ENCODE peak calls at places on chromosome 15, in four cellular contexts. Y is fibroblast of the aortic adventitia, P is progenitor cell of endocrine pancreas, B is stomach. C is an unnamed sample.

GRCh38 chr15:92665100-92665555 is 9.6 kb upstream of the FAM174B start:
- DNase-seq in B (no peak), Y (peak; percentile 79), P (no peak), C (no peak)

GRCh38 chr15:73959801-73960200 is 32.3 kb downstream of the STOML1 start:
- DNase-seq in B (no peak), P (no peak), Y (no peak), C (no peak)

GRCh38 chr15:73841756-73842590 is 31.4 kb upstream of the TBC1D21 start:
- DNase-seq in Y (no peak), P (no peak), B (no peak), C (no peak)

GRCh38 chr15:82641129-82641798 is 5.9 kb downstream of the CPEB1 start:
- DNase-seq in P (no peak), Y (no peak), B (no peak), C (no peak)

GRCh38 chr15:70853270-70853854 is 595 bp downstream of the LARP6 start:
- DNase-seq in B (no peak), Y (peak; percentile 83), P (peak; percentile 39), C (no peak)

GRCh38 chr15:42018306-42019224 is 2.3 kb downstream of the PLA2G4E start:
- DNase-seq in B (no peak), Y (peak; percentile 4), P (no peak), C (no peak)

GRCh38 chr15:85374831-85375230 is 5.6 kb upstream of the AKAP13 start:
- DNase-seq in Y (no peak), B (no peak), P (no peak), C (no peak)

GRCh38 chr15:29269485-29270168 is at the start of gene NSMCE3:
- DNase-seq in P (peak; percentile 75), B (peak; percentile 90), Y (peak; percentile 88), C (peak; percentile 83)

GRCh38 chr15:55526559-55527036 is 18.6 kb upstream of the DNAAF4 start:
- DNase-seq in B (no peak), Y (peak; percentile 74), P (no peak), C (peak; percentile 50)

GRCh38 chr15:63971427-63971805 is 74.9 kb downstream of the DAPK2 start:
- DNase-seq in B (no peak), P (no peak), Y (no peak), C (no peak)

GRCh38 chr15:60751985-60752952 is 273.3 kb upstream of the ICE2 start:
- DNase-seq in Y (peak; percentile 52), P (no peak), B (peak; percentile 35), C (no peak)

GRCh38 chr15:101037090-101037830 is 118.1 kb downstream of the LRRK1 start:
- DNase-seq in Y (no peak), P (no peak), B (peak; percentile 2), C (no peak)

GRCh38 chr15:85757939-85758654 is 36.6 kb downstream of the KLHL25 start:
- DNase-seq in P (no peak), Y (no peak), B (no peak), C (no peak)

GRCh38 chr15:77024273-77025065 is 29.5 kb downstream of the PSTPIP1 start:
- DNase-seq in Y (peak; percentile 53), B (peak; percentile 72), P (peak; percentile 80), C (no peak)

GRCh38 chr15:90553248-90553745 is 23.6 kb downstream of the CRTC3 start:
- DNase-seq in Y (peak; percentile 95), B (no peak), P (no peak), C (no peak)

GRCh38 chr15:62855085-62855476 is 187.5 kb upstream of the TPM1 start:
- DNase-seq in Y (no peak), P (no peak), B (no peak), C (no peak)

GRCh38 chr15:31461911-31462480 is 135.4 kb downstream of the KLF13 start:
- DNase-seq in B (peak; percentile 15), Y (no peak), P (no peak), C (no peak)

GRCh38 chr15:99154271-99154670 is 49.4 kb downstream of the SYNM start:
- DNase-seq in B (no peak), P (no peak), Y (peak; percentile 61), C (no peak)

GRCh38 chr15:54660356-54660755 is 536.4 kb downstream of the RSL24D1 start:
- DNase-seq in B (no peak), P (no peak), Y (no peak), C (no peak)

GRCh38 chr15:72382146-72382545 is 6.3 kb upstream of the HEXA start:
- DNase-seq in Y (no peak), P (no peak), B (no peak), C (no peak)
- TF ChIP-seq CTCF in Y (peak; percentile 33), P (peak; percentile 36), B (no peak), C (no peak)

DNA sequence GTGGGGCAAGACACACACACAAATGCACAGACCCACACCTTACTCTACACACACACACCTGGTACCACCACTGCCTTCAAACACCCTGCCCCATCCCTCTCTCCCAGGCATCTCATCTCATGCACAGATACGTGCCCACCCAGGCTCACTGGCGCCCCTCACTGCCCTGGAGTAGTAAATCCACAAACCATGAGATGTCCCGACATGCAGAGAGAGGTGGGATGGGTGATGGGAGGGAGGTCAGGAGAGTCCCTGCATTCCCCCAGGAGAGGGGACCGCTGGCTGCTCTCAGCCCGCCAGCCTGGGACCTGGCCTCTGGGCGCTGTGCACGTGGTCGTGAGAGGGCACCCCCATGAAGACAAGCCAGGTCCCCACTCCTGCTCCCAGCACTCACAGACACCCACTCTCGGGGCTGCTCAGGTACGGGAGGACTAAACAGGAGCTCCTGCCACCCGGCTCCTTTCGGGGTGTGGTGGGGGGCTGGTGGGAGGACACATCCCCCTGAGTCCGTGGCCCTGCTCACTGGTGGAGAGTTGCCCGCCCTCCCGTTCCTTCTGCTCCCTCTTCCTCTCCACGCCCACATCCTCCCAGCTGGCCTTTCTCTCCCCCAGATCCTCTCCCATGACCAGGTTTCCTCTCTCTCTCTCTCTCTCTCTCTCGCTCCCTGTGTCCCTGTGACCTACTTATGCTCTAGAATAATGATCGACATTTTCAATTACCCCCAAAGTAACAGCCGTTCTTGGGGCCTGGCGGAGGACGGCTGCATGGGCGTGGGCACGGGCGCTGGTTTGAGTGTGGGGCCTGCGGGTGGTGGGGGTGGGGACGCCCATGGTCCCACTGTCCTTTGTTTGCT is 18.8 kb upstream of the CSPG4 start:
- DNase-seq in P (no peak), Y (no peak), B (no peak), C (no peak)
- TF ChIP-seq CTCF in P (no peak), Y (peak; percentile 3), B (no peak), C (no peak)

GRCh38 chr15:68208641-68209240 is 3.6 kb upstream of the CALML4 start:
- DNase-seq in Y (no peak), P (no peak), B (no peak), C (no peak)

GRCh38 chr15:68210821-68211655 is 5.9 kb upstream of the CALML4 start:
- DNase-seq in B (peak; percentile 56), P (peak; percentile 63), Y (peak; percentile 43), C (no peak)

GRCh38 chr15:68210409-68210756 is 5.3 kb upstream of the CALML4 start:
- DNase-seq in P (no peak), Y (no peak), B (no peak), C (no peak)

GRCh38 chr15:68209272-68209671 is 4.1 kb upstream of the CALML4 start:
- DNase-seq in P (no peak), B (no peak), Y (no peak), C (no peak)

GRCh38 chr15:68209735-68210408 is 4.7 kb upstream of the CALML4 start:
- DNase-seq in B (no peak), Y (no peak), P (no peak), C (no peak)
- TF ChIP-seq CTCF in B (no peak), Y (no peak), P (no peak), C (no peak)

GRCh38 chr15:40969363-40969762 is 16.1 kb downstream of the CHAC1 start:
- DNase-seq in Y (no peak), P (no peak), B (no peak), C (no peak)

GRCh38 chr15:40976819-40977218 is 23.5 kb downstream of the CHAC1 start:
- DNase-seq in P (no peak), Y (no peak), B (no peak), C (no peak)

GRCh38 chr15:40978141-40978540 is 24.9 kb downstream of the CHAC1 start:
- DNase-seq in Y (no peak), P (no peak), B (no peak), C (no peak)

DNA sequence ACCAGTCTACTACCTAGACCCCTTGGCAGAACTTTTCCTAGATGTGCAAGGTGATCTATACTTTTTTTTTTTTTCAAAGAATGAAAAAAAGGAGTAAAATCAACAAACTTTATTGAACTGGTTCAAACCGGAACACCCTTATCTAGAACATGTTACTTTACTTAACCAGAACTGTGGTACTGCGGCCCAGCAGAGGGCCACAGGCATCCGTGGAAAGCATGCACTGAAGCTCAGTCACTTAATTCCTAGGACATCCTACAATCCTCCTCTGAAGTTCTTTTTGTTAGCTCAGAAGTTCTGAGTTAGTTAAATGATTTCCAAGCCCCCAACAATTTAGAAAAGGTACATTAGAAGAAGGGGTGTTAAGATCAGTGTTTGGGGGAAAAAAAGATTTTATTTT is 21.6 kb downstream of the CHAC1 start:
- DNase-seq in Y (no peak), B (no peak), P (no peak), C (no peak)
- TF ChIP-seq CTCF in Y (no peak), B (no peak), P (no peak), C (no peak)

C was measured in HL-60.